ENCODE peak calls at places on chromosomes 11 and 22, in seven cellular contexts. R is NCI-H774; A is lung; Q is PC-3; V is lower leg skin; C is stimulated activated CD8-positive, alpha-beta memory T cell treated with anti-CD3 and anti-CD28 coated beads, Interleukin-12 subunit alpha, Interleukin-12 subunit beta, amount 100 ng/mL, for 1 hour; U is T-cell. S is an unnamed sample.
A peak's percentile ranks its signal among the peaks of the same experiment; 100 is the strongest.

GRCh38 chr22:19059481-19060278 is 62.5 kb downstream of the DGCR2 start:
- DNase-seq in V (peak; percentile 76), R (no peak), Q (no peak), C (no peak), A (no peak), U (no peak), S (no peak)

GRCh38 chr11:118918686-118919280 is 6.9 kb downstream of the BCL9L start:
- DNase-seq in V (no peak), A (no peak), U (no peak), Q (no peak), C (no peak), R (no peak), S (no peak)

GRCh38 chr11:117823294-117823940 is 1.1 kb downstream of the FXYD2 start:
- DNase-seq in C (no peak), Q (no peak), V (peak; percentile 81), U (peak; percentile 36), R (no peak), A (no peak), S (peak; percentile 66)

GRCh38 chr11:73205666-73206343 is 12.3 kb upstream of the P2RY2 start:
- DNase-seq in R (no peak), C (no peak), V (peak; percentile 14), U (no peak), A (no peak), Q (no peak), S (no peak)

GRCh38 chr11:74791333-74792100 is 42.9 kb downstream of the RNF169 start:
- DNase-seq in R (no peak), C (no peak), V (no peak), Q (no peak), A (no peak), U (no peak), S (no peak)

GRCh38 chr11:68044145-68044813 is 5.5 kb downstream of the TCIRG1 start:
- DNase-seq in C (no peak), R (peak; percentile 49), V (no peak), A (no peak), Q (no peak), U (no peak), S (no peak)

GRCh38 chr11:129861702-129862107 is 33.7 kb downstream of the NFRKB start:
- DNase-seq in Q (peak; percentile 100), U (no peak), V (peak; percentile 89), R (no peak), C (no peak), A (peak; percentile 89), S (no peak)

GRCh38 chr11:86588566-86589090 is 83.8 kb downstream of the ME3 start:
- DNase-seq in U (no peak), V (no peak), R (peak; percentile 76), A (peak; percentile 57), C (no peak), Q (no peak), S (no peak)

GRCh38 chr11:117145393-117145761 is 1.3 kb downstream of the PAFAH1B2 start:
- DNase-seq in Q (peak; percentile 24), V (no peak), R (no peak), A (no peak), U (no peak), C (no peak), S (no peak)

GRCh38 chr11:113895367-113896155 is 9.0 kb upstream of the HTR3B start:
- DNase-seq in A (no peak), U (no peak), C (no peak), Q (peak; percentile 53), R (no peak), V (peak; percentile 31), S (no peak)

S was measured in tibial artery.